ENCODE peak calls at places on chromosomes 7 and 10, in seven cellular contexts. I is HCT116, C is neural progenitor cell, E is endothelial cell of umbilical vein, P is fibroblast of lung, Z is IMR-90, O is H1. B is an unnamed sample.

GRCh38 chr7:120353171-120353570 is 80.2 kb downstream of the KCND2 start:
- DNase-seq in I (no peak), C (no peak), E (peak; percentile 16), P (no peak), Z (no peak), O (no peak), B (no peak)

GRCh38 chr7:75727881-75728592 is 10.7 kb downstream of the HIP1 start:
- DNase-seq in I (peak; percentile 77), C (no peak), E (peak; percentile 28), P (peak; percentile 88), Z (peak; percentile 52), O (no peak), B (no peak)

GRCh38 chr10:34102237-34102673 is 712.8 kb downstream of the PARD3 start:
- DNase-seq in I (no peak), C (no peak), E (peak; percentile 39), P (peak; percentile 50), Z (peak; percentile 78), O (no peak), B (peak; percentile 82)

GRCh38 chr10:7248148-7248547 is 162.7 kb downstream of the SFMBT2 start:
- DNase-seq in I (no peak), C (no peak), E (no peak), P (no peak), Z (no peak), O (no peak), B (no peak)

GRCh38 chr10:120272350-120272749 is 184.7 kb upstream of the PLPP4 start:
- DNase-seq in I (no peak), C (no peak), E (no peak), P (no peak), Z (no peak), O (no peak), B (no peak)

GRCh38 chr7:14734839-14735321 is 167.7 kb downstream of the DGKB start:
- DNase-seq in I (no peak), C (peak; percentile 83), E (no peak), P (no peak), Z (no peak), O (peak; percentile 38), B (peak; percentile 58)

GRCh38 chr7:90677742-90678439 is 81.8 kb downstream of the CDK14 start:
- DNase-seq in I (no peak), C (peak; percentile 16), E (no peak), P (no peak), Z (peak; percentile 34), O (no peak), B (no peak)

GRCh38 chr7:20197837-20198236 is 19.3 kb downstream of the MACC1 start:
- DNase-seq in I (peak; percentile 28), C (no peak), E (no peak), P (no peak), Z (no peak), O (no peak), B (no peak)

GRCh38 chr7:27808626-27809025 is 68.7 kb downstream of the TAX1BP1 start:
- DNase-seq in I (no peak), C (no peak), E (no peak), P (peak; percentile 81), Z (peak; percentile 80), O (no peak), B (peak; percentile 9)

GRCh38 chr7:101402081-101402779 is 39.6 kb downstream of the COL26A1 start:
- DNase-seq in I (no peak), C (peak; percentile 95), E (peak; percentile 14), P (peak; percentile 67), Z (peak; percentile 17), O (peak; percentile 79), B (peak; percentile 74)

GRCh38 chr10:47188156-47188555 is 111.8 kb upstream of the GDF10 start:
- DNase-seq in I (no peak), C (no peak), E (no peak), P (no peak), Z (no peak), O (no peak), B (no peak)

GRCh38 chr7:26574476-26574875 is 282.8 kb downstream of the SNX10 start:
- DNase-seq in I (no peak), C (no peak), E (no peak), P (no peak), Z (no peak), O (no peak), B (peak; percentile 45)

GRCh38 chr10:10223129-10223528 is 794.5 kb upstream of the CELF2 start:
- DNase-seq in I (no peak), C (no peak), E (no peak), P (no peak), Z (no peak), O (no peak), B (no peak)

GRCh38 chr10:92750788-92751533 is 61.2 kb downstream of the HHEX start:
- DNase-seq in I (no peak), C (peak; percentile 16), E (peak; percentile 42), P (no peak), Z (peak; percentile 13), O (no peak), B (peak; percentile 75)

GRCh38 chr10:1376384-1376945 is 320.3 kb downstream of the WDR37 start:
- DNase-seq in I (no peak), C (no peak), E (no peak), P (no peak), Z (no peak), O (no peak), B (no peak)

GRCh38 chr10:35517431-35518181 is 87.5 kb upstream of the GJD4 start:
- DNase-seq in I (no peak), C (no peak), E (no peak), P (peak; percentile 38), Z (peak; percentile 54), O (no peak), B (no peak)

GRCh38 chr10:122647383-122647968 is 52.2 kb downstream of the C10orf120 start:
- DNase-seq in I (no peak), C (no peak), E (no peak), P (no peak), Z (no peak), O (no peak), B (no peak)

GRCh38 chr10:4509405-4509804 is 316.6 kb upstream of the AKR1E2 start:
- DNase-seq in I (no peak), C (no peak), E (no peak), P (no peak), Z (no peak), O (no peak), B (no peak)

GRCh38 chr10:117476716-117477115 is 65.8 kb upstream of the EMX2 start:
- DNase-seq in I (no peak), C (no peak), E (no peak), P (no peak), Z (no peak), O (no peak), B (no peak)

DNA sequence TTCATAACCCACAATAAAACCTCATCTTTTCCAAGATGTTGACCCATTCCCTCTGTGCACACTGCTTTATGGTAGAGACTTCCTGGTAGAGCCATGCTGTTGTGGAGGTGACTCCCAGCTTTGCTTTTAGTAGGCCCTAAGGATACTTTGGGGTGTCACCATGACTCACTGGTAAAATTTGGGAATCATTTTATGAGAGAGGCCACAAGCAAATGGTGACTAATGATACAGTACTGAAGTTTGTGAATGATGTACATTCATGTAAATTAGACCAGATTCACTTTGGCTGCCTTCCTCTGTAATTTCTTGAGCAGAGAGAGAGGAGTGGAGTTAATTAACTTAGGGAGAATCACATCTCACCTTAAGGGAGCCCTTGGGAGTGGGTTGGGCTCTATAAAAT is 686.5 kb downstream of the LRMDA start:
- DNase-seq in I (no peak), C (no peak), E (no peak), P (peak; percentile 76), Z (peak; percentile 52), O (no peak), B (no peak)
- H3K4me1 ChIP-seq in I (no peaks in the 10 kb centered on the region), C (peaks cover 13% of the 10 kb centered on the region), E (no peaks in the 10 kb centered on the region), P (peaks cover 7% of the 10 kb centered on the region), Z (peaks cover 4% of the 10 kb centered on the region), O (no peaks in the 10 kb centered on the region), B (peaks cover 53% of the 10 kb centered on the region)

GRCh38 chr7:45647967-45648670 is 74.0 kb downstream of the ADCY1 start:
- DNase-seq in I (no peak), C (no peak), E (no peak), P (no peak), Z (no peak), O (no peak), B (no peak)

GRCh38 chr7:45647426-45647825 is 73.3 kb downstream of the ADCY1 start:
- DNase-seq in I (no peak), C (no peak), E (no peak), P (no peak), Z (no peak), O (no peak), B (no peak)

GRCh38 chr7:45646207-45646821 is 72.1 kb downstream of the ADCY1 start:
- DNase-seq in I (no peak), C (no peak), E (no peak), P (no peak), Z (no peak), O (no peak), B (no peak)

GRCh38 chr7:45648671-45648995 is 74.5 kb downstream of the ADCY1 start:
- DNase-seq in I (no peak), C (no peak), E (no peak), P (no peak), Z (no peak), O (no peak), B (no peak)

GRCh38 chr7:45646996-45647411 is 72.8 kb downstream of the ADCY1 start:
- DNase-seq in I (no peak), C (no peak), E (no peak), P (no peak), Z (peak; percentile 8), O (no peak), B (no peak)
- TF ChIP-seq CTCF in I (no peak), C (peak; percentile 11), E (no peak), P (no peak), Z (no peak), O (peak; percentile 22), B (no peak)

GRCh38 chr10:20614911-20615310 is 282.2 kb downstream of the NEBL start:
- DNase-seq in I (no peak), C (no peak), E (no peak), P (no peak), Z (no peak), O (peak; percentile 34), B (no peak)
- H2AFZ ChIP-seq in I (no peak overlapping the region), C (no peak overlapping the region), E (no peak overlapping the region), P (no peak overlapping the region), Z (no peak overlapping the region), O (no peak overlapping the region), B (no peak overlapping the region)

GRCh38 chr10:68103867-68104255 is 5.4 kb upstream of the MYPN start:
- DNase-seq in I (no peak), C (no peak), E (no peak), P (no peak), Z (no peak), O (no peak), B (no peak)

GRCh38 chr10:68106656-68107055 is 2.6 kb upstream of the MYPN start:
- DNase-seq in I (no peak), C (no peak), E (no peak), P (peak; percentile 98), Z (peak; percentile 95), O (no peak), B (peak; percentile 62)

GRCh38 chr10:68103237-68103866 is 5.9 kb upstream of the MYPN start:
- DNase-seq in I (no peak), C (no peak), E (no peak), P (no peak), Z (no peak), O (no peak), B (no peak)

GRCh38 chr10:68107651-68108449 is 1.4 kb upstream of the MYPN start:
- DNase-seq in I (no peak), C (no peak), E (no peak), P (no peak), Z (no peak), O (no peak), B (no peak)

DNA sequence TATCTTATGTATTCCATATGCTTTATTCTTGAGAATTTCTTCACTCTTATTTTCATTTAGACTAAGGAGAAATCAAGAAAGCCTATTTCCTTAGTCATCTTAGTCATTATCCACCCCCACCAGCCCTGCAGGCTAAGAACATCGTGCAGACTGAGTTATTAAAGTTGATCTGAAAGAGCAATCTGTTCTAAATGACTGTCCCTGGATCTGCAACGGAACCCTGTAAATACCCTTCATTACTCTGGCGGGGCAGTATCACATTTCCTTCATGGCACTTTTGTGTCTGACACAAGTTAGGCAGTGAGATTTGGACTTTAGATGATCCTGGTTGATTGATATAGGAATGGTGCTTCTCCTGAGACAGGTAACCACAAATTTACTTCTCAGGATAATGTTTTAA is 3.5 kb upstream of the MYPN start:
- DNase-seq in I (no peak), C (no peak), E (no peak), P (peak; percentile 75), Z (peak; percentile 78), O (no peak), B (peak; percentile 29)
- H3K4me1 ChIP-seq in I (peaks cover 10% of the 10 kb centered on the region), C (no peaks in the 10 kb centered on the region), E (peaks cover 6% of the 10 kb centered on the region), P (peaks cover 16% of the 10 kb centered on the region), Z (peaks cover 12% of the 10 kb centered on the region), O (no peaks in the 10 kb centered on the region), B (peaks cover 71% of the 10 kb centered on the region)

B was measured in osteoblast.